ENCODE peak calls at places on chromosome 17, in ten cellular contexts. Z is fibroblast of lung, P is Calu3, K is nephron progenitor cell, D is IMR-90, O is WTC11, H is neural progenitor cell, N is tibial artery, V is cardiac fibroblast, L is heart right ventricle. R is an unnamed sample.

GRCh38 chr17:42155614-42156045 is 841 bp upstream of the RAB5C start:
- DNase-seq in Z (no peak), P (no peak), K (no peak), D (no peak), O (no peak), H (peak), N (no peak), V (no peak), L (no peak), R (no peak)

GRCh38 chr17:78974635-78975591 is 4.8 kb downstream of the LGALS3BP start:
- DNase-seq in Z (peak), P (no peak), K (peak), D (peak), O (no peak), H (no peak), N (peak), V (peak), L (peak), R (peak)

GRCh38 chr17:53924530-53925455 is 102.1 kb downstream of the KIF2B start:
- DNase-seq in Z (no peak), P (no peak), K (no peak), D (no peak), O (no peak), H (peak), N (no peak), V (no peak), L (no peak), R (no peak)

GRCh38 chr17:81794509-81794908 is 9.4 kb upstream of the GCGR start:
- DNase-seq in Z (no peak), P (no peak), K (no peak), D (no peak), O (no peak), H (peak), N (no peak), V (peak), L (no peak), R (no peak)

GRCh38 chr17:57971572-57971971 is 16.4 kb upstream of the CUEDC1 start:
- DNase-seq in Z (no peak), P (no peak), K (no peak), D (no peak), O (no peak), H (no peak), N (no peak), V (no peak), L (no peak), R (no peak)

GRCh38 chr17:17086585-17086984 is 44.3 kb downstream of the MPRIP start:
- DNase-seq in Z (no peak), P (no peak), K (no peak), D (no peak), O (no peak), H (no peak), N (no peak), V (no peak), L (no peak), R (no peak)

GRCh38 chr17:78972507-78973105 is 7.1 kb downstream of the LGALS3BP start:
- DNase-seq in Z (no peak), P (no peak), K (no peak), D (no peak), O (no peak), H (no peak), N (no peak), V (no peak), L (no peak), R (no peak)

GRCh38 chr17:3512512-3513171 is 36.8 kb downstream of the ASPA start:
- DNase-seq in Z (peak), P (no peak), K (peak), D (peak), O (peak), H (peak), N (no peak), V (peak), L (peak), R (peak)

GRCh38 chr17:30930495-30930894 is 8.8 kb downstream of the ADAP2 start:
- DNase-seq in Z (no peak), P (no peak), K (no peak), D (no peak), O (no peak), H (no peak), N (no peak), V (no peak), L (no peak), R (no peak)

GRCh38 chr17:16398270-16399267 is 16.8 kb upstream of the TRPV2 start:
- DNase-seq in Z (no peak), P (no peak), K (no peak), D (no peak), O (no peak), H (no peak), N (no peak), V (no peak), L (no peak), R (no peak)

GRCh38 chr17:42016952-42017865 is at the start of gene DNAJC7:
- DNase-seq in Z (peak), P (peak), K (peak), D (peak), O (peak), H (peak), N (peak), V (peak), L (peak), R (peak)

GRCh38 chr17:60712675-60713074 is 35.0 kb downstream of the BCAS3 start:
- DNase-seq in Z (no peak), P (no peak), K (no peak), D (no peak), O (no peak), H (no peak), N (no peak), V (no peak), L (no peak), R (no peak)

GRCh38 chr17:4406386-4406785 is 27.4 kb upstream of the SPNS3 start:
- DNase-seq in Z (no peak), P (no peak), K (no peak), D (no peak), O (no peak), H (no peak), N (no peak), V (no peak), L (no peak), R (no peak)

GRCh38 chr17:80755650-80756405 is 211.2 kb downstream of the RPTOR start:
- DNase-seq in Z (no peak), P (no peak), K (no peak), D (no peak), O (peak), H (no peak), N (no peak), V (no peak), L (no peak), R (no peak)
- TF ChIP-seq CTCF in Z (peak), P (no peak), K (no peak), D (peak), O (no peak), H (peak), N (no peak), V (peak), L (peak), R (peak)

GRCh38 chr17:63537001-63537400 is 13.3 kb upstream of the DCAF7 start:
- DNase-seq in Z (no peak), P (no peak), K (no peak), D (no peak), O (no peak), H (no peak), N (peak), V (no peak), L (no peak), R (no peak)

GRCh38 chr17:63538693-63539595 is 11.3 kb upstream of the DCAF7 start:
- DNase-seq in Z (no peak), P (no peak), K (no peak), D (no peak), O (no peak), H (no peak), N (peak), V (no peak), L (no peak), R (no peak)

GRCh38 chr17:63540581-63540980 is 9.7 kb upstream of the DCAF7 start:
- DNase-seq in Z (no peak), P (no peak), K (peak), D (no peak), O (no peak), H (no peak), N (no peak), V (no peak), L (no peak), R (no peak)

GRCh38 chr17:63535640-63536039 is 12.5 kb downstream of the KCNH6 start:
- DNase-seq in Z (no peak), P (no peak), K (no peak), D (no peak), O (no peak), H (no peak), N (no peak), V (no peak), L (no peak), R (no peak)

DNA sequence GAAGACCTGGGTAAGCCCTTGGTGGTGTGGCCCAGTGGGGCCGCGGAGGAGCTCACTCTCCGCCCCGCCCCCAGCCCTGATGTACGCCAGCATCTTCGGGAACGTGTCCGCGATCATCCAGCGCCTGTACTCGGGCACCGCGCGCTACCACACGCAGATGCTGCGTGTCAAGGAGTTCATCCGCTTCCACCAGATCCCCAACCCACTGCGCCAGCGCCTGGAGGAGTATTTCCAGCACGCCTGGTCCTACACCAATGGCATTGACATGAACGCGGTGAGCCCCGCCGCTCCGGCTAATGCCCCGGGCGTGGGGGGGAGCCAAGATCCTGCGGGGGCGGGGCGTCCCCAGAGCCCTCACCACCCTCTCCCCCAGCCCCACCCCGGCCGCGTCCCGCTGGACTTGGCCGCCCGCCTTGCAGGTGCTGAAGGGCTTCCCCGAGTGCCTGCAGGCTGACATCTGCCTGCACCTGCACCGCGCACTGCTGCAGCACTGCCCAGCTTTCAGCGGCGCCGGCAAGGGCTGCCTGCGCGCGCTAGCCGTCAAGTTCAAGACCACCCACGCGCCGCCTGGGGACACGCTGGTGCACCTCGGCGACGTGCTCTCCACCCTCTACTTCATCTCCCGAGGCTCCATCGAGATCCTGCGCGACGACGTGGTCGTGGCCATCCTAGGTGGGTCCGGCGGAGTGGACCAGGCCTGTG is 12.1 kb upstream of the DCAF7 start:
- DNase-seq in Z (peak), P (no peak), K (peak), D (no peak), O (peak), H (peak), N (peak), V (no peak), L (no peak), R (no peak)
- TF ChIP-seq CTCF in Z (no peak), P (no peak), K (no peak), D (no peak), O (no peak), H (no peak), N (no peak), V (no peak), L (no peak), R (no peak)

GRCh38 chr17:40560592-40561293 is 4.5 kb downstream of the CCR7 start:
- DNase-seq in Z (peak), P (peak), K (no peak), D (peak), O (peak), H (no peak), N (no peak), V (peak), L (no peak), R (no peak)
- TF ChIP-seq CTCF in Z (no peak), P (no peak), K (no peak), D (no peak), O (no peak), H (no peak), N (no peak), V (no peak), L (peak), R (peak)

DNA sequence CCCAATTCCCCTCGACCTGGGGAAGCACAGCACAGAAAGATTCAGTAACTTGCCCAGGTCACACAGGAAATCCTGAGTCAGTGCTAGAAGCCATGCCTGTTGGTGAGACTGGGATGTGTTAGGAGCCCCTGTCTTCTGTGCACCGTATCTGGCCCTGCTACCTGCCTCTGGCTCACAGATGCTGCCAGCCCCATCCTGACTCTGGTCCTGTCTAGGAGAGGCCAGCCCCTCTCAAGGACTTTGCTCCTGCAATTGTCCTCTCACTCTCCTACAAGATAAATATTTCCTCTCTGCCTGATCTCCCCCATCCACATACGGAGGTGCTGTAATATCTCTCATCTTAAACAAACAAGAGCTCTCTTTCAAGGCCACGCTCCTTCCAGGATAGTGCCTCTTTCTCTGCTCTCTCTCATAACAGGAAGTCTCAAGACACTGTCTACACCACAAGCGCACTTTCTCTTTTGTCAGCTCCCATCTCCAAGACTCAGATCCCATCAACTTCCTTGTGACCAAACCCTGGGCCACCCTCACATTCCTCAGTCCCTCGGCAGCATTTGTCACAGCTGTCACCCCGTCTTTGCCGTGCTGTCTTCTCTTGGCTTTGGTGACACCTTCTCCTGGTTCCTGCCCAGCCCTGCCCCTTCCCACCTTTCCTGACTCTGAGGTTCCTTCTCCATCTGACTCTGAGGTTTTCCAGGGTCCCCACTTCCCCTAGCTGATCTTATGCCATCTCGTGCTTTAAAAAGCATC is 1.9 kb downstream of the SLC13A2 start:
- DNase-seq in Z (no peak), P (no peak), K (no peak), D (no peak), O (no peak), H (no peak), N (peak), V (no peak), L (no peak), R (no peak)
- TF ChIP-seq CTCF in Z (no peak), P (no peak), K (no peak), D (no peak), O (no peak), H (no peak), N (no peak), V (no peak), L (no peak), R (no peak)

GRCh38 chr17:39924691-39925055 is 2.7 kb downstream of the ORMDL3 start:
- DNase-seq in Z (no peak), P (no peak), K (no peak), D (no peak), O (no peak), H (no peak), N (no peak), V (no peak), L (no peak), R (no peak)
- TF ChIP-seq CTCF in Z (no peak), P (no peak), K (no peak), D (no peak), O (no peak), H (no peak), N (no peak), V (no peak), L (no peak), R (no peak)

DNA sequence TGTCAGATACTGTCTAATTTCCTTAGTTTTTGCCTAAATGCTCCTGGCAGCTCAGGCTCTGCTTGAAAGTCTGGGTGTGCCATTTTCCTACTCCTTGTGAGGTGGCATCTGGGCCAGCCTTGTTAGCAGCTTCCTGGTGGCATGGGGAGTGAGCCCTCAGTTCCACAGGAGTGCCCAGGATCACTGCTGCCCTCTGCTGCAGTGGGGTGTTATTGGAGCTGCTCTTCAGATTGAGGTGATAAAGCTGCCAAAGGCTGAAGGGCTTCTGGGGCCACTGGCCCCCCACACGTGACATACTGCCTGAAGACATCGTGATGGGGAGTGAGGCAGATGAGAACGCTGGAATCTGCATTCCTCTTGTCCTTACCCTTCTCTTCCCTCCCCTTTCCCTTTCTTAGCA is 27.4 kb downstream of the CEP95 start:
- DNase-seq in Z (no peak), P (peak), K (no peak), D (no peak), O (no peak), H (no peak), N (no peak), V (no peak), L (no peak), R (no peak)
- TF ChIP-seq CTCF in Z (no peak), P (no peak), K (no peak), D (peak), O (no peak), H (no peak), N (no peak), V (peak), L (no peak), R (peak)

DNA sequence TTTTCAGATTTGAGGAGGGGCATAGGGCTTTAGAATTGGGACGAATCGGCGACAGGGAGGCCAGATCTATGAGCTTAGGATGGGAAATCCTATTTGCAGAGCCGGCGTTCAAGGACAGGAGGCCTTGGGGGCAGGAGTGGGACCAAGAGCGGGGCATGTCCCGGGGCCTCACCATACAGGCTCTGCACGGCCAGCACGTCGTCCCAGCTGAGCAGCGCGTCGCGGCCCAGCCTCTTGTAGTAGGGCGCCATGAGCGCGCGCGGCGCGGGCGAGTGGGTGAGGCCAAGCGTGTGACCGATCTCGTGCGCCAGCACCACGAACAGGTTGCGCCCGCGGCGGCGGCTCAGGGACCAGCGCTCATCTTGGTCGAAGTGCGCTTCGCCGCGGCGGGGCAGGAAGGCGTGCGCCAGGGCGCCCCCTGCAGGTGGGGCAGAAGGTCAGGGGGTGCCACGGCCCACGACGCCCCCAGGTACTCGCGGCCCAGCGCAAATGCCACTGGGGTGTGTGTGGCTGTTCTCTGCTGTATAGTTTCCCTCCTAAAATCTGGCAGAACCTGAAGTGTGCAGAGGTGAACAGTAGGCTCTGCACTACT is 9.3 kb downstream of the C17orf50 start:
- DNase-seq in Z (no peak), P (no peak), K (no peak), D (no peak), O (no peak), H (no peak), N (no peak), V (no peak), L (no peak), R (no peak)
- TF ChIP-seq CTCF in Z (no peak), P (peak), K (no peak), D (peak), O (peak), H (peak), N (no peak), V (no peak), L (no peak), R (peak)

GRCh38 chr17:76032780-76033108 is 5.6 kb upstream of the EVPL start:
- DNase-seq in Z (no peak), P (no peak), K (no peak), D (no peak), O (no peak), H (no peak), N (no peak), V (no peak), L (no peak), R (no peak)
- TF ChIP-seq CTCF in Z (no peak), P (no peak), K (no peak), D (no peak), O (no peak), H (no peak), N (no peak), V (no peak), L (no peak), R (no peak)

GRCh38 chr17:44409309-44410028 is 20.0 kb upstream of the ITGA2B start:
- DNase-seq in Z (no peak), P (no peak), K (no peak), D (no peak), O (no peak), H (no peak), N (no peak), V (no peak), L (no peak), R (no peak)
- TF ChIP-seq CTCF in Z (peak), P (no peak), K (no peak), D (no peak), O (no peak), H (no peak), N (no peak), V (peak), L (no peak), R (peak)